ENCODE peak calls at places on chromosomes 7 and 10, in six cellular contexts. U is fibroblast of lung, Q is fibroblast of mammary gland, K is lower leg skin, V is IMR-90, L is A549. B is an unnamed sample.

GRCh38 chr7:88485811-88486210 is 179.1 kb upstream of the STEAP4 start:
- DNase-seq in L (no peak), Q (no peak), U (no peak), V (no peak), K (no peak), B (no peak)

GRCh38 chr10:80454526-80455460 is 683 bp downstream of the TSPAN14 start:
- DNase-seq in V (no peak), Q (no peak), K (no peak), U (peak), L (no peak), B (peak)

GRCh38 chr7:2403718-2404648 is 572 bp downstream of the CHST12 start:
- DNase-seq in K (no peak), U (peak), L (no peak), V (peak), Q (no peak), B (peak)

GRCh38 chr7:50362712-50363282 is 58.3 kb downstream of the IKZF1 start:
- DNase-seq in L (no peak), U (no peak), V (no peak), Q (no peak), K (no peak), B (no peak)

GRCh38 chr10:35437829-35438228 is 101.5 kb downstream of the CCNY start:
- DNase-seq in K (no peak), V (no peak), L (no peak), U (no peak), Q (no peak), B (no peak)

GRCh38 chr10:96586419-96587254 is at the start of gene TM9SF3:
- DNase-seq in U (peak), V (peak), L (peak), Q (peak), K (peak), B (peak)

GRCh38 chr10:804191-804781 is 114.8 kb upstream of the DIP2C start:
- DNase-seq in V (peak), U (no peak), Q (no peak), K (no peak), L (no peak), B (no peak)

GRCh38 chr10:116044722-116045374 is 228.2 kb downstream of the GFRA1 start:
- DNase-seq in K (peak), Q (peak), V (no peak), U (peak), L (no peak), B (no peak)

GRCh38 chr10:47312663-47312995 is 9.6 kb upstream of the GDF2 start:
- DNase-seq in U (no peak), V (no peak), K (no peak), L (no peak), Q (no peak), B (no peak)

GRCh38 chr7:30430300-30430699 is 48.3 kb downstream of the NOD1 start:
- DNase-seq in Q (no peak), L (peak), U (no peak), V (no peak), K (no peak), B (no peak)

GRCh38 chr7:2698581-2699288 is 10.7 kb downstream of the AMZ1 start:
- DNase-seq in K (no peak), L (no peak), Q (no peak), V (no peak), U (no peak), B (no peak)

GRCh38 chr10:29023678-29024077 is 265.2 kb upstream of the LYZL1 start:
- DNase-seq in Q (no peak), L (no peak), V (no peak), U (peak), K (no peak), B (no peak)

GRCh38 chr10:4802711-4803487 is 23.1 kb upstream of the AKR1E2 start:
- DNase-seq in L (no peak), V (no peak), U (no peak), Q (no peak), K (no peak), B (no peak)

GRCh38 chr7:121643320-121643719 is 229.6 kb upstream of the PTPRZ1 start:
- DNase-seq in U (no peak), K (no peak), L (no peak), Q (no peak), V (no peak), B (no peak)

GRCh38 chr7:29609162-29610030 is 45.8 kb downstream of the PRR15 start:
- DNase-seq in V (no peak), Q (peak), K (no peak), L (peak), U (peak), B (no peak)

GRCh38 chr7:85749715-85750453 is 563.0 kb upstream of the SEMA3D start:
- DNase-seq in V (no peak), L (no peak), U (no peak), Q (no peak), K (no peak), B (no peak)

GRCh38 chr7:106022193-106022821 is 59.2 kb downstream of the CDHR3 start:
- DNase-seq in Q (no peak), K (no peak), L (no peak), V (no peak), U (no peak), B (no peak)

DNA sequence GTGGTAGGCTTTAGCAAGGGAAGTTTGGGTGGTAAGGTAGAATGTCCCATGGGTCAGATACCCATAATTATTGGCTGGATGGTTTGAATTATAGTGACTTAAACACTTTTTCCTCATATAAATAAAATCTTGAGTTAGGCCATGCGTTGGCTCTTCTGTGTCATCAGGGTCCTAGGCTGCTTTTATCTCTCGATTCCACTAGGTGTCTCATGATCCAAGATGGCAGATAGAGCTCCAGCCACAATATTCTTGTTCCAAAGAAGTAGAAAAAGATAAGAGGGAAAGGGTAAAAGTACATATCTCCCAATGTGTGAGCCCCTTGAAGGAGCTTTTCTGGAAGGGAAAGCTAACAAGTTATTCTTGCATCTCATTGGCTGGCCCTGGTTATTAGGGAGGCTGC is 144.7 kb downstream of the GRK5 start:
- DNase-seq in V (no peak), U (no peak), Q (no peak), L (peak), K (no peak), B (no peak)
- TF ChIP-seq CTCF in V (no peak), U (no peak), Q (no peak), L (no peak), K (no peak), B (peak)

DNA sequence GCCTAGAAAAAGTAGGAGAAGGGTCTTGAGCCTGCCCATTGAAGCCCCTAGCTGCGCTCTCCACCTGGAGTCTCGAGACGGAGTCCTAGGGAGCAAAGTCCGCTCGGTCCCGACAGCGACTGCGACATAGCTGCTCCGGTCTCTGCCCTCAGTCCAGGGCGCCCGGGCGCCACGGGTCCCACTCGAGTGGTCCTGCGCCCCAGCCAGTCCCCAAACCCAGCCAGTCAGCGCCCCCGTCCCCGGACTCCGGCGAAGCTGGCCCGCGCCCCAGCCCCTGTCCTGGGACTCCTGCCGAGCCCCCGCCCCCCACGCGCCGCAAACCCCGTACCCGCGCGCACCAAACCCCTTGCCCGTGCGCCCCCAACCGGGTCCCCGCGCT is 480 bp downstream of the TNS3 start:
- DNase-seq in Q (no peak), U (no peak), V (no peak), K (no peak), L (no peak), B (peak)
- H3K4me3 ChIP-seq in Q (peak), U (peak), V (peak), K (peak), L (peak), B (peak)

GRCh38 chr7:5139998-5140397 is 50.0 kb upstream of the WIPI2 start:
- DNase-seq in K (no peak), U (peak), Q (peak), L (peak), V (peak), B (peak)
- TF ChIP-seq CTCF in K (no peak), U (peak), Q (peak), L (peak), V (peak), B (peak)

GRCh38 chr10:69317175-69318086 is 39.1 kb downstream of the HK1 start:
- DNase-seq in K (no peak), L (no peak), U (no peak), Q (no peak), V (no peak), B (no peak)
- H3K4me3 ChIP-seq in K (peak), L (peak), U (peak), Q (peak), V (peak), B (peak)

GRCh38 chr7:34900891-34901493 is 136.3 kb downstream of the DPY19L1 start:
- DNase-seq in U (no peak), V (no peak), Q (peak), K (no peak), L (peak), B (no peak)
- TF ChIP-seq CTCF in U (no peak), V (no peak), Q (peak), K (no peak), L (peak), B (peak)

GRCh38 chr7:97842006-97842405 is 30.2 kb downstream of the ASNS start:
- DNase-seq in U (no peak), L (no peak), V (no peak), K (no peak), Q (peak), B (no peak)
- H3K4me3 ChIP-seq in U (no peak), L (no peak), V (no peak), K (no peak), Q (no peak), B (no peak)

DNA sequence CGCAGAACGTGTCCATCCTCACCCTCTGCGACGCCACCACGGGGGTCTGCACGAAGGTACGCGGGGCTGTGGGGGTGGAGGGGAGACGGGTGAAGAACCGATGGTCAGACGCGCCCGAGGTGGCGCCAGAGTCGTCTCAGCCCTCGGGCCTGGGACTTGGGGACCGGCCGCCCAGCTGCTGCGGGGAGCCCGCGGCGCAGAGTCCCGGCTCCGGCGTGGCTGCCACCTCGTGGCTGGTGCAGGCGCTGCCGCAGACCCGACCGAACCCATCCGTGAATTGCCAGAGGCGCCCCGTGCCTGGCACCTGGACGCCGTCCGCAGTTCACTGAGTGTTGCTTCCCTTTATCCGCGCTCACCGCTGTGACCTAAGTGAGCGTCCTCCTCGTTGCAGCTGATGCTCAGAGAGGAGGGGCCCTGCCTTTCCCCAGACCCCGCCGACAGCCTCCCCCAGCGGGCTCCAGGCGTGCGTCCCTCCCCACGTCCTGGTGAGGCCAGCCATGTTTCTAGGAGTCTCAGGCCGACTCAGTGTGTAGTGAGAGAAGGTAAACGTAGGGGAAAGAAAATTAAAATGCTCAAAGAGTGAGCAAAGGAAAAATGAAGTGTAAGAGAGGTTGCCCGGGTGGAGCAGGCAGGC is 208.7 kb downstream of the PAXIP1 start:
- DNase-seq in K (no peak), V (no peak), U (no peak), L (no peak), Q (no peak), B (no peak)
- TF ChIP-seq CTCF in K (no peak), V (no peak), U (no peak), L (no peak), Q (no peak), B (no peak)

DNA sequence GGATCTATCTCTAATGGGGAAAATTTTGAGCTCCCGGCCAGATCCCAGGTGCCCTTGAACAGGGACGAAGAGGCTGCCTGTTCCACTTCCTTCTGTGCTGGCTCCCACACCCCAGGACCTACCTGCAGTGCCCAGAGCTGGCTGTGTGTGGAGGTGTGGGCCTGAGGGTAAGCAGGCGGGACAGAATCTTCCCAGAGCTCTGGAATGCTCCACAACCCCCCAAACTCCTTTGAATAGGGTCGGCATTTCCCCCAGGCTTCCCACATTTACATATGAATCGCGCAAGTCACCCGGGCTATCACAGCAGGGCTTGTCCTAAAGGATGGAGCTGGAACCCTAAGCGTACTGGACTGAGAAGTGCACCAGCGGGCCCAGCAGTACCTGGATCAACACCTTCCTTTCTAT is 95.9 kb downstream of the DNMBP start:
- DNase-seq in L (peak), U (no peak), V (no peak), Q (no peak), K (no peak), B (no peak)
- H3K4me3 ChIP-seq in L (no peak), U (no peak), V (no peak), Q (no peak), K (no peak), B (no peak)

GRCh38 chr7:153320728-153321127 is 561.2 kb downstream of the ACTR3B start:
- DNase-seq in K (no peak), L (no peak), U (no peak), V (no peak), Q (no peak), B (no peak)
- TF ChIP-seq CTCF in K (no peak), L (no peak), U (no peak), V (no peak), Q (no peak), B (no peak)